ENCODE peak calls at places on chromosomes 16 and 17, in seven cellular contexts. K, H, J, D, N, V and L are unnamed samples.

GRCh38 chr17:8885968-8886674 is 18.6 kb upstream of the PIK3R6 start:
- DNase-seq in K (no peak), H (no peak), J (no peak), D (no peak), N (no peak), V (no peak), L (no peak)

GRCh38 chr16:20353379-20353778 is 864 bp upstream of the UMOD start:
- DNase-seq in K (no peak), H (no peak), J (no peak), D (no peak), N (no peak), V (no peak), L (no peak)

GRCh38 chr16:67967183-67967955 is 1.1 kb downstream of the SLC12A4 start:
- DNase-seq in K (no peak), H (no peak), J (no peak), D (no peak), N (no peak), V (no peak), L (no peak)

GRCh38 chr16:56700195-56700594 is 17.9 kb downstream of the MT1X start:
- DNase-seq in K (no peak), H (no peak), J (peak), D (no peak), N (no peak), V (no peak), L (no peak)

GRCh38 chr17:68195667-68196393 is 52.0 kb upstream of the AMZ2 start:
- DNase-seq in K (no peak), H (no peak), J (no peak), D (no peak), N (no peak), V (no peak), L (no peak)

GRCh38 chr16:16157166-16157565 is 66.1 kb downstream of the ABCC6 start:
- DNase-seq in K (no peak), H (no peak), J (no peak), D (no peak), N (no peak), V (no peak), L (no peak)

GRCh38 chr16:53209489-53209888 is 154.7 kb downstream of the CHD9 start:
- DNase-seq in K (no peak), H (no peak), J (no peak), D (no peak), N (no peak), V (no peak), L (no peak)

GRCh38 chr17:12979826-12980500 is 37.9 kb downstream of the ELAC2 start:
- DNase-seq in K (no peak), H (no peak), J (peak), D (no peak), N (no peak), V (no peak), L (no peak)

GRCh38 chr17:27244019-27244418 is 49.9 kb upstream of the WSB1 start:
- DNase-seq in K (no peak), H (no peak), J (no peak), D (no peak), N (no peak), V (no peak), L (no peak)

GRCh38 chr17:70677783-70678647 is 508.7 kb downstream of the KCNJ2 start:
- DNase-seq in K (no peak), H (no peak), J (no peak), D (no peak), N (no peak), V (no peak), L (no peak)